ENCODE peak calls at places on chromosome 15, in four cellular contexts. H is astrocyte, W is AG04450, E is MM.1S. T is an unnamed sample. For H3K9me3, the result is how much of the 10 kb centered on the place peaks cover.

GRCh38 chr15:57445872-57446271 is 69.6 kb downstream of the CGNL1 start:
- DNase-seq in H (no peak), W (no peak), E (no peak), T (no peak)

GRCh38 chr15:70530906-70531305 is 232.5 kb downstream of the UACA start:
- DNase-seq in H (no peak), W (no peak), E (no peak), T (no peak)

GRCh38 chr15:76840830-76841460 is 64.2 kb downstream of the SCAPER start:
- DNase-seq in H (peak), W (peak), E (peak), T (no peak)

GRCh38 chr15:62935300-62936081 is 107.1 kb upstream of the TPM1 start:
- DNase-seq in H (no peak), W (no peak), E (peak), T (no peak)

GRCh38 chr15:89910891-89911626 is 1.7 kb downstream of the ARPIN start:
- DNase-seq in H (no peak), W (no peak), E (no peak), T (no peak)

GRCh38 chr15:58934114-58934447 is 602 bp upstream of the SLTM start:
- DNase-seq in H (no peak), W (no peak), E (no peak), T (no peak)

GRCh38 chr15:61057830-61058529 is 171.1 kb downstream of the RORA start:
- DNase-seq in H (no peak), W (no peak), E (no peak), T (peak)

GRCh38 chr15:58852347-58852746 is 81.1 kb downstream of the SLTM start:
- DNase-seq in H (no peak), W (no peak), E (no peak), T (no peak)

GRCh38 chr15:77060560-77060959 is 10.3 kb downstream of the TSPAN3 start:
- DNase-seq in H (peak), W (no peak), E (peak), T (peak)

GRCh38 chr15:87919064-87919463 is 337.5 kb downstream of the NTRK3 start:
- DNase-seq in H (no peak), W (no peak), E (no peak), T (no peak)
- H3K9me3 ChIP-seq in H (under half), W (under half), E (under half), T (under half)

GRCh38 chr15:42728562-42728961 is 8.4 kb downstream of the CDAN1 start:
- DNase-seq in H (no peak), W (no peak), E (no peak), T (no peak)
- H3K9me3 ChIP-seq in H (under half), W (under half), E (under half), T (under half)

DNA sequence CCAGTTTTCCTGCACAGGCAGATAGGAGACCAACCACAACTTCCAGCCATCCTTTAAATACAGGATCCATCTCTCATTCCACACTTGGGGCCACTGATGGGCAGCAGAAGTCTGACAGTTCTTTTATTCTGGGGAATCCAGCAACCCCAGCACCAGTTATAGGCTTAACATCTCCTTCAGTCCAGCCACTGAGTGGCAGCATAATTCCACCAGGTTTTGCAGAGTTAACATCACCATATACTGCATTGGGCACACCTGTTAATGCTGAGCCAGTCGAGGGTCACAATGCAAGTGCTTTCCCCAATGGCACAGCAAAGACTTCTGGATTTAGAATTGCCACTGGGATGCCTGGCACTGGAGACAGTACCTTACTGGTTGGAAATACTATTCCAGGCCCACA is 2.9 kb downstream of the NPAP1 start:
- DNase-seq in H (no peak), W (no peak), E (no peak), T (no peak)
- H3K9me3 ChIP-seq in H (under half), W (under half), E (under half), T (under half)

GRCh38 chr15:22911306-22911705 is 68.9 kb downstream of the CYFIP1 start:
- DNase-seq in H (no peak), W (no peak), E (no peak), T (no peak)
- H3K9me3 ChIP-seq in H (under half), W (under half), E (under half), T (under half)

GRCh38 chr15:99464137-99464536 is 101.6 kb upstream of the MEF2A start:
- DNase-seq in H (no peak), W (no peak), E (no peak), T (no peak)

GRCh38 chr15:99472416-99473145 is 93.2 kb upstream of the MEF2A start:
- DNase-seq in H (no peak), W (no peak), E (no peak), T (no peak)

GRCh38 chr15:99467861-99468460 is 97.8 kb upstream of the MEF2A start:
- DNase-seq in H (peak), W (no peak), E (no peak), T (no peak)

GRCh38 chr15:99466701-99467337 is 99.0 kb upstream of the MEF2A start:
- DNase-seq in H (peak), W (no peak), E (no peak), T (peak)

GRCh38 chr15:99467338-99467720 is 98.5 kb upstream of the MEF2A start:
- DNase-seq in H (no peak), W (no peak), E (no peak), T (no peak)
- H3K9me3 ChIP-seq in H (under half), W (under half), E (under half), T (under half)

GRCh38 chr15:47872869-47873301 is 155.6 kb downstream of the SEMA6D start:
- DNase-seq in H (no peak), W (no peak), E (no peak), T (no peak)
- H3K9me3 ChIP-seq in H (under half), W (under half), E (under half), T (under half)

DNA sequence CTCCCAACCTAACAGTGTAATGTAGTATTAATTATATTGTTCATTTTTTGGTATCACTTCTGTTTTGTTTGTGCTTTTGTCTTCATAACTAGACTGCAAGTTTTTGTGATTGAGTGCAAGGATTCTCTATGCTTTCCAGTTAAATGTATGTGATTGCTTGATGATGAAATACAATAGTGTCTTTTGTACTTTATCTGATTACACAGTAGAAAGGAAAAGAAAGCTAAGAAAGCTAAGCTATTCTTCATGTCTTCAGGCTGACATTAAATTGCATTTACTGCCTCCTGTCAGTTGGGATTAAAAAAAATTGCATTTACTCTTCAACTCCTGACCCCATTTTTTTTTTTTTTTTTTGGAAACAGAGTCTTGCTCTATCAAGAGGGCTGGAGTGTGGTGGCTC is 28.5 kb downstream of the RTF1 start:
- DNase-seq in H (no peak), W (no peak), E (no peak), T (no peak)
- H3K9me3 ChIP-seq in H (under half), W (under half), E (under half), T (under half)